ENCODE peak calls at places on chromosomes 6 and 20, in five cellular contexts. One of them, this sample, is unnamed. For H3K4me1, the result is how much of the 10 kb centered on the place peaks cover.

GRCh38 chr6:81145506-81145905 is 607.0 kb downstream of the TENT5A start:
- DNase-seq in mammary epithelial cell: no peak
- DNase-seq in transverse colon: no peak
- DNase-seq in A549: no peak
- DNase-seq in tibial nerve: no peak
- DNase-seq in this sample: no peak

GRCh38 chr6:64084201-64084663 is 448.6 kb downstream of the PHF3 start:
- DNase-seq in A549: no peak
- DNase-seq in tibial nerve: no peak
- DNase-seq in mammary epithelial cell: no peak
- DNase-seq in transverse colon: peak
- DNase-seq in this sample: no peak

GRCh38 chr20:15396026-15396425 is 1058.6 kb upstream of the FLRT3 start:
- DNase-seq in transverse colon: no peak
- DNase-seq in mammary epithelial cell: peak
- DNase-seq in A549: no peak
- DNase-seq in tibial nerve: no peak
- DNase-seq in this sample: no peak

GRCh38 chr6:13280253-13280652 is 48.1 kb downstream of the TBC1D7 start:
- DNase-seq in transverse colon: no peak
- DNase-seq in mammary epithelial cell: no peak
- DNase-seq in A549: no peak
- DNase-seq in tibial nerve: no peak
- DNase-seq in this sample: no peak

GRCh38 chr20:8642247-8642646 is 426.6 kb upstream of the PLCB4 start:
- DNase-seq in A549: no peak
- DNase-seq in tibial nerve: no peak
- DNase-seq in mammary epithelial cell: peak
- DNase-seq in transverse colon: no peak
- DNase-seq in this sample: no peak

GRCh38 chr6:87099472-87099871 is 4.6 kb upstream of the CGA start:
- DNase-seq in transverse colon: no peak
- DNase-seq in tibial nerve: no peak
- DNase-seq in mammary epithelial cell: no peak
- DNase-seq in A549: no peak
- DNase-seq in this sample: no peak

GRCh38 chr6:167015302-167015701 is 16.1 kb downstream of the CEP43 start:
- DNase-seq in tibial nerve: no peak
- DNase-seq in mammary epithelial cell: no peak
- DNase-seq in transverse colon: no peak
- DNase-seq in A549: no peak
- DNase-seq in this sample: no peak

GRCh38 chr20:3156811-3157619 is 2.6 kb downstream of the FASTKD5 start:
- DNase-seq in transverse colon: no peak
- DNase-seq in A549: no peak
- DNase-seq in tibial nerve: no peak
- DNase-seq in mammary epithelial cell: no peak
- DNase-seq in this sample: no peak

GRCh38 chr6:148779142-148779562 is 32.3 kb downstream of the UST start:
- DNase-seq in A549: no peak
- DNase-seq in tibial nerve: no peak
- DNase-seq in mammary epithelial cell: no peak
- DNase-seq in transverse colon: no peak
- DNase-seq in this sample: no peak

GRCh38 chr20:25460591-25461280 is 53.3 kb downstream of the GINS1 start:
- DNase-seq in mammary epithelial cell: no peak
- DNase-seq in A549: no peak
- DNase-seq in tibial nerve: no peak
- DNase-seq in transverse colon: no peak
- DNase-seq in this sample: no peak

GRCh38 chr6:112153926-112154621 is 66.7 kb downstream of the FAM229B start:
- DNase-seq in transverse colon: no peak
- DNase-seq in tibial nerve: no peak
- DNase-seq in A549: peak
- DNase-seq in mammary epithelial cell: peak
- DNase-seq in this sample: no peak

GRCh38 chr20:12847862-12848261 is 160.9 kb upstream of the SPTLC3 start:
- DNase-seq in A549: no peak
- DNase-seq in transverse colon: no peak
- DNase-seq in mammary epithelial cell: peak
- DNase-seq in tibial nerve: no peak
- DNase-seq in this sample: no peak

GRCh38 chr20:56454754-56455153 is 13.7 kb upstream of the RTF2 start:
- DNase-seq in mammary epithelial cell: no peak
- DNase-seq in A549: no peak
- DNase-seq in tibial nerve: no peak
- DNase-seq in transverse colon: no peak
- DNase-seq in this sample: no peak

GRCh38 chr6:81241717-81242116 is 510.8 kb downstream of the TENT5A start:
- DNase-seq in A549: peak
- DNase-seq in transverse colon: no peak
- DNase-seq in mammary epithelial cell: peak
- DNase-seq in tibial nerve: no peak
- DNase-seq in this sample: no peak

GRCh38 chr6:41208439-41209106 is 7.6 kb upstream of the TREML2 start:
- DNase-seq in mammary epithelial cell: no peak
- DNase-seq in tibial nerve: no peak
- DNase-seq in A549: no peak
- DNase-seq in transverse colon: no peak
- DNase-seq in this sample: no peak

GRCh38 chr6:31205638-31206037 is 35.2 kb upstream of the POU5F1 start:
- DNase-seq in A549: no peak
- DNase-seq in tibial nerve: no peak
- DNase-seq in mammary epithelial cell: no peak
- DNase-seq in transverse colon: no peak
- DNase-seq in this sample: no peak
- H3K4me1 ChIP-seq in A549: under half
- H3K4me1 ChIP-seq in tibial nerve: under half
- H3K4me1 ChIP-seq in mammary epithelial cell: under half
- H3K4me1 ChIP-seq in transverse colon: under half
- H3K4me1 ChIP-seq in this sample: under half

GRCh38 chr6:107179004-107179403 is 63.7 kb upstream of the BEND3 start:
- DNase-seq in transverse colon: no peak
- DNase-seq in mammary epithelial cell: no peak
- DNase-seq in tibial nerve: no peak
- DNase-seq in A549: no peak
- DNase-seq in this sample: no peak
- TF ChIP-seq CTCF in transverse colon: no peak
- TF ChIP-seq CTCF in mammary epithelial cell: peak
- TF ChIP-seq CTCF in tibial nerve: no peak
- TF ChIP-seq CTCF in A549: peak
- TF ChIP-seq CTCF in this sample: no peak

GRCh38 chr20:50286174-50286511 is 95.5 kb downstream of the CEBPB start:
- DNase-seq in A549: no peak
- DNase-seq in tibial nerve: no peak
- DNase-seq in transverse colon: no peak
- DNase-seq in mammary epithelial cell: no peak
- DNase-seq in this sample: no peak
- H3K4me3 ChIP-seq in A549: peak
- H3K4me3 ChIP-seq in tibial nerve: no peak
- H3K4me3 ChIP-seq in transverse colon: no peak
- H3K4me3 ChIP-seq in mammary epithelial cell: no peak
- H3K4me3 ChIP-seq in this sample: no peak

GRCh38 chr6:18429655-18430054 is 42.5 kb downstream of the RNF144B start:
- DNase-seq in tibial nerve: no peak
- DNase-seq in mammary epithelial cell: no peak
- DNase-seq in A549: no peak
- DNase-seq in transverse colon: no peak
- DNase-seq in this sample: no peak

GRCh38 chr6:18423426-18423825 is 36.3 kb downstream of the RNF144B start:
- DNase-seq in transverse colon: no peak
- DNase-seq in mammary epithelial cell: no peak
- DNase-seq in A549: no peak
- DNase-seq in tibial nerve: no peak
- DNase-seq in this sample: no peak

GRCh38 chr6:18424201-18424600 is 37.1 kb downstream of the RNF144B start:
- DNase-seq in tibial nerve: no peak
- DNase-seq in mammary epithelial cell: no peak
- DNase-seq in transverse colon: no peak
- DNase-seq in A549: no peak
- DNase-seq in this sample: no peak

GRCh38 chr6:18422136-18422535 is 35.0 kb downstream of the RNF144B start:
- DNase-seq in mammary epithelial cell: no peak
- DNase-seq in A549: no peak
- DNase-seq in transverse colon: no peak
- DNase-seq in tibial nerve: no peak
- DNase-seq in this sample: no peak

GRCh38 chr6:18425218-18425617 is 38.1 kb downstream of the RNF144B start:
- DNase-seq in mammary epithelial cell: no peak
- DNase-seq in transverse colon: no peak
- DNase-seq in tibial nerve: no peak
- DNase-seq in A549: no peak
- DNase-seq in this sample: no peak
- H3K4me1 ChIP-seq in mammary epithelial cell: under half
- H3K4me1 ChIP-seq in transverse colon: under half
- H3K4me1 ChIP-seq in tibial nerve: under half
- H3K4me1 ChIP-seq in A549: under half
- H3K4me1 ChIP-seq in this sample: under half